ENCODE peak calls at places on chromosomes 16 and 17, in eight cellular contexts. S, B, K, R, C, G, P and I are unnamed samples.

GRCh38 chr17:82124101-82124500 is 26.1 kb upstream of the FASN start:
- DNase-seq in K (no peak), B (no peak), C (no peak), G (no peak), R (no peak), S (no peak), P (no peak), I (no peak)

GRCh38 chr16:57591086-57591869 is 37.2 kb upstream of the ADGRG1 start:
- DNase-seq in R (peak; percentile 89), B (peak; percentile 87), S (peak; percentile 52), C (peak; percentile 85), P (peak; percentile 86), K (peak; percentile 81), G (peak; percentile 90), I (peak; percentile 83)

GRCh38 chr17:44807093-44807816 is 22.8 kb downstream of the GJC1 start:
- DNase-seq in S (no peak), P (no peak), B (no peak), G (no peak), C (no peak), R (no peak), K (no peak), I (no peak)

GRCh38 chr17:79113699-79114098 is 39.1 kb downstream of the ENGASE start:
- DNase-seq in R (no peak), K (no peak), S (no peak), G (no peak), B (no peak), C (no peak), P (no peak), I (no peak)

GRCh38 chr17:50943575-50943933 is 77.4 kb upstream of the TOB1 start:
- DNase-seq in K (no peak), G (no peak), B (no peak), P (no peak), C (no peak), S (no peak), R (no peak), I (peak; percentile 28)

GRCh38 chr16:65283238-65283651 is 161.4 kb upstream of the CDH11 start:
- DNase-seq in K (no peak), S (no peak), R (peak; percentile 68), G (no peak), P (no peak), C (no peak), B (no peak), I (no peak)

GRCh38 chr17:497587-498034 is 145.0 kb upstream of the RPH3AL start:
- DNase-seq in S (no peak), P (no peak), C (no peak), G (no peak), K (no peak), B (no peak), R (no peak), I (no peak)

GRCh38 chr17:82935944-82936767 is 96.3 kb upstream of the ZNF750 start:
- DNase-seq in G (no peak), B (no peak), R (no peak), K (no peak), S (no peak), C (peak; percentile 63), P (no peak), I (no peak)

GRCh38 chr17:42017866-42018200 is 594 bp upstream of the DNAJC7 start:
- DNase-seq in P (no peak), B (peak; percentile 75), G (no peak), C (peak; percentile 74), R (no peak), K (no peak), S (no peak), I (peak; percentile 67)

GRCh38 chr17:2195729-2196128 is 107.9 kb downstream of the SMG6 start:
- DNase-seq in G (peak; percentile 52), S (no peak), B (no peak), P (peak; percentile 21), C (no peak), K (no peak), R (peak; percentile 86), I (no peak)

GRCh38 chr17:46108550-46109110 is 84.6 kb downstream of the KANSL1 start:
- DNase-seq in P (peak; percentile 57), R (no peak), B (no peak), S (no peak), C (no peak), G (no peak), K (no peak), I (no peak)
- H3K79me2 ChIP-seq in P (peaks cover 100% of the 10 kb centered on the region), R (peaks cover 94% of the 10 kb centered on the region), B (peaks cover 100% of the 10 kb centered on the region), S (peaks cover 94% of the 10 kb centered on the region), C (peaks cover 100% of the 10 kb centered on the region), G (peaks cover 99% of the 10 kb centered on the region), K (peaks cover 100% of the 10 kb centered on the region), I (peaks cover 50% of the 10 kb centered on the region)

DNA sequence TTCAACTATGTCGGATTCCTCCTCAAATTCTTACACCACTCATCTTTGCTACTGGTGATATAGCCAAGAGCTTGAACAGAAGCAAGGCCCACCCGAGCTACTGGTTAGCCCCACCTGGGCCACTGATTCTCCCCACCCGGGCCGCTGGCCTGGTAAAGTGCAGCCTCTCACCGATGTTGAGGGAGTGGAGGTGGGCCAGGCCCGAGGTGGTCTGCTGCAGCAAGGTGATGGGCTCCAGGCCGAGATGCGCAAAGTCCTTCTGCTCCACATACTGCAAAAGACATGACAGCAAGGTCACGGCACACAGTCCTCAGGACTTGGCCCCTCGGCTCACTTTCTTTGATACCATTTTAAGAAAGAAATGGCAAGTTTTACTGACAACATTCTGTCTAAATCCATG is 32.7 kb upstream of the ICAM2 start:
- DNase-seq in R (no peak), C (no peak), K (no peak), B (no peak), G (no peak), S (no peak), P (no peak), I (no peak)
- H3K79me2 ChIP-seq in R (no peaks in the 10 kb centered on the region), C (no peaks in the 10 kb centered on the region), K (no peaks in the 10 kb centered on the region), B (no peaks in the 10 kb centered on the region), G (no peaks in the 10 kb centered on the region), S (no peaks in the 10 kb centered on the region), P (no peaks in the 10 kb centered on the region), I (no peaks in the 10 kb centered on the region)

DNA sequence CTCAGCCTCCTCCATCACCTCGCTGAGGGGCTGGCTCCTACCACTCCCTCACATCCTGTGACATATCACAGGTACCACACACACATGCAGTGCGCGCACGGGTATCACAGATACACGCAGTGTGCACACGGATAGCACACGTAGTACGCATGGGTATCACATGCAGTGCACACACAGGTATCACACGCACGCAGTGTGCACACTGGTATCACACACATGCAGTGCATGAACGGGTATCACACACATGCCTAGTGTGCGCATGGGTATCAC is 30.1 kb downstream of the ACSF3 start:
- DNase-seq in P (no peak), R (no peak), C (no peak), S (no peak), K (no peak), G (no peak), B (no peak), I (no peak)
- H3K79me2 ChIP-seq in P (no peaks in the 10 kb centered on the region), R (no peaks in the 10 kb centered on the region), C (no peaks in the 10 kb centered on the region), S (peaks cover 18% of the 10 kb centered on the region), K (peaks cover 7% of the 10 kb centered on the region), G (no peaks in the 10 kb centered on the region), B (no peaks in the 10 kb centered on the region), I (no peaks in the 10 kb centered on the region)

GRCh38 chr16:21653571-21653970 is 1.2 kb upstream of the IGSF6 start:
- DNase-seq in K (no peak), B (peak; percentile 39), C (no peak), G (no peak), R (no peak), S (no peak), P (no peak), I (no peak)
- H3K79me2 ChIP-seq in K (peaks cover 21% of the 10 kb centered on the region), B (peaks cover 19% of the 10 kb centered on the region), C (no peaks in the 10 kb centered on the region), G (peaks cover 24% of the 10 kb centered on the region), R (no peaks in the 10 kb centered on the region), S (peaks cover 12% of the 10 kb centered on the region), P (no peaks in the 10 kb centered on the region), I (no peaks in the 10 kb centered on the region)

GRCh38 chr17:35529868-35530267 is 7.6 kb downstream of the SLFN12L start:
- DNase-seq in C (no peak), K (no peak), P (no peak), R (no peak), B (no peak), G (no peak), S (no peak), I (no peak)
- H3K79me2 ChIP-seq in C (no peaks in the 10 kb centered on the region), K (no peaks in the 10 kb centered on the region), P (no peaks in the 10 kb centered on the region), R (no peaks in the 10 kb centered on the region), B (no peaks in the 10 kb centered on the region), G (no peaks in the 10 kb centered on the region), S (no peaks in the 10 kb centered on the region), I (no peaks in the 10 kb centered on the region)

DNA sequence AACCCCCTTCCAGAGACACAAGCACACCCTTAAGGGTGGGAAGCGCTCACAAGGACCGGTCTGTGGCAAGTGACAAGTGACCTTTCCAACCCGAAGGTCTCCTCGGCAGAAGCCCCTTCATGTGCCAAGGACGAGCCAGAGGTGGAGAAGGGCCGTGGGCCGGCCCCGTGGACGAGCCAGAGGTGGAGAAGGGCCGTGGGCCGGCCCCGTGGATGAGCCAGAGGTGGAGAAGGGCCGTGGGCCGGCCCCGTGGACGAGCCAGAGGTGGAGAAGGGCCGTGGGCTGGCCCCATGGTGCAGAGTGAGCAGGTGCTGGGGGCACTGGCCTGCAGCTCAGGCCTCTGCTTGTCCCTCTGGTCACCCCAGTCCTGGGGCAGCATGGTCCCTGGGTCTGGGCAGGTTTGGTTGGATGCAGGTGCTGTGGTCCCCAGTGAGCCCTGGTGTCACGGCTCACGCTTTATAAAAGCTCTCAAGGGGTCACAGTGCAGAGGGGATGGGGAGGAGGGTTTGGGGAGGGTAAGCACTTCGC is 45.6 kb downstream of the CBFA2T3 start:
- DNase-seq in R (no peak), P (no peak), B (no peak), G (no peak), C (no peak), K (no peak), S (no peak), I (no peak)
- H3K79me2 ChIP-seq in R (no peaks in the 10 kb centered on the region), P (no peaks in the 10 kb centered on the region), B (no peaks in the 10 kb centered on the region), G (no peaks in the 10 kb centered on the region), C (no peaks in the 10 kb centered on the region), K (no peaks in the 10 kb centered on the region), S (no peaks in the 10 kb centered on the region), I (no peaks in the 10 kb centered on the region)

GRCh38 chr17:49730787-49731441 is 23.1 kb upstream of the SLC35B1 start:
- DNase-seq in P (no peak), K (no peak), R (no peak), B (no peak), G (no peak), C (no peak), S (no peak), I (no peak)
- H3K79me2 ChIP-seq in P (no peaks in the 10 kb centered on the region), K (no peaks in the 10 kb centered on the region), R (no peaks in the 10 kb centered on the region), B (peaks cover 42% of the 10 kb centered on the region), G (no peaks in the 10 kb centered on the region), C (peaks cover 32% of the 10 kb centered on the region), S (peaks cover 34% of the 10 kb centered on the region), I (no peaks in the 10 kb centered on the region)